ENCODE peak calls at places on chromosomes 1 and 21, in ten cellular contexts. Y, E, G, H, A, U, J, F, V and X are unnamed samples.

GRCh38 chr1:30740952-30741894 is 16.4 kb downstream of the LAPTM5 start:
- DNase-seq in E (no peak), U (no peak), H (no peak), V (no peak), J (peak), Y (no peak), G (no peak), A (no peak), F (no peak), X (no peak)

GRCh38 chr1:87718241-87718950 is 389.7 kb downstream of the LMO4 start:
- DNase-seq in E (no peak), U (no peak), J (no peak), Y (no peak), V (no peak), G (no peak), F (no peak), A (no peak), H (no peak), X (no peak)

GRCh38 chr1:69436151-69436550 is 131.6 kb upstream of the LRRC7 start:
- DNase-seq in U (no peak), G (no peak), H (no peak), V (no peak), E (no peak), J (no peak), F (no peak), Y (no peak), A (no peak), X (no peak)

GRCh38 chr21:41648591-41649031 is 118.2 kb downstream of the RIPK4 start:
- DNase-seq in A (no peak), F (peak), E (no peak), Y (no peak), V (no peak), U (no peak), H (no peak), J (peak), G (peak), X (no peak)

GRCh38 chr1:192477630-192478029 is 97.9 kb upstream of the RGS1 start:
- DNase-seq in E (no peak), U (no peak), J (peak), G (no peak), A (no peak), H (no peak), Y (no peak), V (no peak), F (peak), X (no peak)

GRCh38 chr1:55640708-55641473 is 425.7 kb upstream of the USP24 start:
- DNase-seq in J (peak), V (peak), U (peak), G (peak), F (peak), Y (no peak), A (peak), H (peak), E (peak), X (peak)

GRCh38 chr1:241235236-241235897 is 121.6 kb downstream of the RGS7 start:
- DNase-seq in E (no peak), J (peak), V (no peak), Y (no peak), H (no peak), G (no peak), F (no peak), U (no peak), A (no peak), X (no peak)

GRCh38 chr1:174408142-174408541 is 39.6 kb upstream of the GPR52 start:
- DNase-seq in A (no peak), E (no peak), J (no peak), V (no peak), G (no peak), H (no peak), Y (no peak), F (no peak), U (no peak), X (no peak)

GRCh38 chr1:31154632-31155215 is 85.0 kb downstream of the NKAIN1 start:
- DNase-seq in U (peak), Y (peak), G (peak), A (peak), J (peak), V (peak), H (peak), E (peak), F (peak), X (peak)

GRCh38 chr1:181981821-181982220 is 79.7 kb downstream of the ZNF648 start:
- DNase-seq in F (no peak), Y (no peak), H (no peak), V (no peak), G (no peak), A (no peak), U (no peak), J (no peak), E (no peak), X (no peak)

GRCh38 chr1:185208626-185209170 is 51.7 kb downstream of the SWT1 start:
- DNase-seq in U (no peak), J (no peak), E (no peak), H (no peak), A (no peak), V (no peak), F (peak), G (no peak), Y (no peak), X (no peak)

GRCh38 chr1:98098473-98098872 is 177.6 kb upstream of the DPYD start:
- DNase-seq in F (no peak), E (no peak), U (no peak), V (no peak), A (no peak), Y (no peak), H (no peak), J (no peak), G (no peak), X (no peak)

GRCh38 chr1:174740248-174740990 is 259.3 kb upstream of the CACYBP start:
- DNase-seq in A (no peak), F (peak), E (no peak), Y (no peak), G (no peak), H (no peak), V (no peak), J (no peak), U (no peak), X (no peak)

GRCh38 chr21:42669069-42669468 is 15.6 kb downstream of the PDE9A start:
- DNase-seq in J (peak), E (no peak), A (no peak), F (peak), Y (no peak), G (peak), U (no peak), H (peak), V (no peak), X (no peak)

GRCh38 chr1:161342186-161342585 is 25.5 kb downstream of the CFAP126 start:
- DNase-seq in H (no peak), A (no peak), Y (no peak), F (no peak), J (no peak), E (no peak), V (no peak), U (no peak), G (no peak), X (no peak)

GRCh38 chr1:98903261-98903660 is 101.4 kb downstream of the PLPPR5 start:
- DNase-seq in U (no peak), E (no peak), G (peak), H (no peak), Y (peak), J (no peak), F (peak), V (no peak), A (no peak), X (no peak)

GRCh38 chr1:81998165-81998564 is 197.4 kb downstream of the ADGRL2 start:
- DNase-seq in Y (no peak), A (no peak), H (no peak), J (no peak), U (no peak), G (no peak), V (no peak), E (no peak), F (peak), X (no peak)

GRCh38 chr1:145961425-145962156 is 2.8 kb downstream of the ANKRD34A start:
- DNase-seq in G (no peak), E (peak), J (peak), U (no peak), A (peak), H (peak), F (no peak), V (peak), Y (no peak), X (no peak)

DNA sequence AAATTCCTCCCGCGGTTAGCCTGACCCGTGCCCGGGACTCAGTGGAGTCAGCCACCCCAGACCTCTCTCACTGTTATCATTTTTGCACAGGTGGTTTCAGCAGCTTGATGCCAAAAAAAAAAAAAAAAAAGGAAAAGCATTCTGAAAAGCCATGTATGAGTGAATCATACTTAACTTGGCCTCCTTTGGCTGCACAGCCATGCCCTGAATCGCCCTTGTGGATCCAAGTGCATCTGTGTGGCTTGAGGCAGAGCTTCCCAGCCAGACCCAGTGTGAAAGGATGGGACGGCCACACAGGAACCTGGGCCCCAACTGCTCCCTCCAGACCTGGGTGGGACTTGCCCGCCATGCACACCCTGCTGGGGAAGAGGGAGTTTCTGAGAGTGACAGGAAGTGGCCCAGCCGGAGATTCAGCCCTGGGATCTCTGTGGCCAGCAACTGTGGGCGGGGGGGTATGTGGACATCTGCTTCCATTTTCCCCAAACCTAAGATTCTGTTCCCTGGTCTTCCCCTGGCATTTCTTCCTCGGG is 8.6 kb downstream of the YBEY start:
- DNase-seq in E (no peak), J (peak), V (no peak), G (peak), U (no peak), A (peak), F (peak), H (no peak), Y (peak), X (peak)
- H3K4me3 ChIP-seq in E (no peak), J (no peak), V (no peak), G (no peak), U (no peak), A (no peak), F (no peak), H (no peak), Y (no peak), X (no peak)

GRCh38 chr1:247173431-247173830 is 1.6 kb upstream of the ZNF124 start:
- DNase-seq in U (no peak), Y (no peak), F (no peak), H (no peak), A (no peak), G (no peak), E (no peak), J (no peak), V (no peak), X (no peak)
- H3K4me3 ChIP-seq in U (no peak), Y (no peak), F (no peak), H (no peak), A (no peak), G (no peak), E (no peak), J (no peak), V (no peak), X (no peak)

GRCh38 chr1:77905603-77906002 is 17.2 kb downstream of the NEXN start:
- DNase-seq in Y (no peak), V (no peak), J (no peak), E (no peak), A (no peak), G (no peak), H (no peak), F (no peak), U (no peak), X (no peak)

GRCh38 chr1:77906146-77906545 is 17.7 kb downstream of the NEXN start:
- DNase-seq in J (no peak), A (no peak), U (no peak), Y (no peak), G (no peak), F (no peak), V (no peak), E (no peak), H (no peak), X (no peak)

GRCh38 chr1:77906624-77907023 is 18.2 kb downstream of the NEXN start:
- DNase-seq in F (no peak), Y (no peak), G (no peak), U (no peak), J (no peak), E (no peak), A (no peak), H (no peak), V (no peak), X (no peak)

GRCh38 chr1:77899647-77900320 is 11.4 kb downstream of the NEXN start:
- DNase-seq in V (no peak), G (no peak), Y (no peak), H (no peak), F (no peak), J (no peak), E (no peak), U (no peak), A (no peak), X (peak)

DNA sequence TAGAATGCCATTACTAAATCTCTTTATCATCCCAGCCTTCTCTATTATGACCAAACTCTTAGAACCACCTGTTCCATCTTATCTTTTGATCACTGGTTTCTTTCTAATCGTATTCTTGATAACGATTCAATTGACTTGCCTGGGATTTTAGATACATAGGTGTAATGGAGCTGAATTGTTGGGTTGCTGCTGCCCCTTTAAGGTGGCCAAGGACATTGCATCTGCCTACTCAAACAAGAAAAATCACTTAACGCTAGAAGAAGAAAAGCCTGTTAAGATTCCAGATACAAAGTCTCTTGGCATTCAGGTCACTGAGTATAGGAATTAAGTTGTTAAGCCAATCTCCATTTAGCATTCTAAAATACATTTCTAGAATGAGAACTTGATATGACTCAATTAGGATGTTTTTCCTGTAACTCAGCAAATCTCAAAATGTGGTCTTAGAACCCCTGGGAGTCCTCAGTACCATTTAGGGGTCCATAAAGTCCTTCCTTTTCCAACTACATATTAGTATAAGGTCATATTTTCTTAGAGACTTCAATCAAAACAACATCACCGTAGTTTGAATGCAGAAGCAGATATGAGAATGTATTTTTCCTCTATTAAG is 12.4 kb downstream of the NEXN start:
- DNase-seq in U (no peak), Y (no peak), F (peak), V (no peak), E (peak), G (peak), J (peak), H (no peak), A (no peak), X (peak)
- H3K4me3 ChIP-seq in U (no peak), Y (no peak), F (no peak), V (peak), E (no peak), G (no peak), J (no peak), H (peak), A (peak), X (no peak)

GRCh38 chr21:34100789-34101188 is 27.4 kb downstream of the MRPS6 start:
- DNase-seq in G (peak), A (no peak), V (no peak), H (no peak), Y (no peak), E (no peak), J (no peak), U (no peak), F (peak), X (no peak)

GRCh38 chr21:34105947-34106541 is 32.7 kb downstream of the MRPS6 start:
- DNase-seq in G (no peak), Y (no peak), U (no peak), V (no peak), E (no peak), F (no peak), A (no peak), J (no peak), H (no peak), X (no peak)

GRCh38 chr21:34094949-34095348 is 21.6 kb downstream of the MRPS6 start:
- DNase-seq in F (no peak), Y (no peak), E (no peak), U (no peak), V (no peak), J (no peak), G (no peak), H (no peak), A (no peak), X (no peak)

DNA sequence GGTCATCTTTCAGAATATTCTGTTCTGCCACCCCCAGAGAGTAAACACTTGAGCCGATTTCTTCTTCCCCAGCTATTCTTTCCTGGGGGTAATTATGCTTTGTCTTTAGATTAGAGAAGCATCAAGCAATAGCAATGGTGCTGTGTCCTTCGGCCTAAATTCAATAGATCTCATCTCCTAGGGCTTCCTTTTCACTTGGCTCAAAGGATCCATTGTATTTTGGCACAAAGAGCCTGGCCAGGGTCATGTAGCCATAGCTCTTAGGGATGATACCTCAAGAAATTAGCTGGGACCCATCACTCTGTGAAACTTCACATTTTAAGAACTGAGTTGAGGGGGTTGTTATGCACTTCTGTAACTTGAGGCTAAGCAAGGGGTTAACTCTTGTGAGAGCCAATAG is 27.0 kb downstream of the MRPS6 start:
- DNase-seq in Y (no peak), V (no peak), G (no peak), E (no peak), F (no peak), A (no peak), J (no peak), H (no peak), U (no peak), X (no peak)
- H3K4me3 ChIP-seq in Y (no peak), V (no peak), G (no peak), E (no peak), F (no peak), A (no peak), J (no peak), H (no peak), U (no peak), X (no peak)

DNA sequence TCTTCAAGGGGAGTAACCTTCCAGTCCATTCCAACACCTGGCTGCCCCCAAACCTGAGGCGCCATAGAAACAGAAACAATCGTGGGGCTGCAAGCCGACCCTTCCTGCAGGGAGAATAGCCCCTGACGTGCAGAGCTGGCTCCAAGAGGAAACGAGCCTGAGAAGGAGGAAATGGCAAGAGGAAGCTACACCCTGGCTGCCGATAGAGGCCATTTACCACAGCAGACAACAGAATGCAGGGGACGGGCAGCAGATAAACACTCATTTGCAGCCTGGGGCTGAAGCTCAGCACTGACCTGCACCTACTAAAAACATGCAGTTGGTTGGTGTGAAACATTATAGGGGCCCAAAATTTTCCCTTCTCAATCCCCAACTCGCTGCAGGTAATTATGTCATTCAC is 8.7 kb upstream of the TDRD10 start:
- DNase-seq in V (peak), U (no peak), H (peak), E (peak), A (peak), Y (no peak), J (peak), F (no peak), G (no peak), X (no peak)
- H3K4me3 ChIP-seq in V (peak), U (no peak), H (no peak), E (no peak), A (peak), Y (no peak), J (no peak), F (no peak), G (no peak), X (no peak)

DNA sequence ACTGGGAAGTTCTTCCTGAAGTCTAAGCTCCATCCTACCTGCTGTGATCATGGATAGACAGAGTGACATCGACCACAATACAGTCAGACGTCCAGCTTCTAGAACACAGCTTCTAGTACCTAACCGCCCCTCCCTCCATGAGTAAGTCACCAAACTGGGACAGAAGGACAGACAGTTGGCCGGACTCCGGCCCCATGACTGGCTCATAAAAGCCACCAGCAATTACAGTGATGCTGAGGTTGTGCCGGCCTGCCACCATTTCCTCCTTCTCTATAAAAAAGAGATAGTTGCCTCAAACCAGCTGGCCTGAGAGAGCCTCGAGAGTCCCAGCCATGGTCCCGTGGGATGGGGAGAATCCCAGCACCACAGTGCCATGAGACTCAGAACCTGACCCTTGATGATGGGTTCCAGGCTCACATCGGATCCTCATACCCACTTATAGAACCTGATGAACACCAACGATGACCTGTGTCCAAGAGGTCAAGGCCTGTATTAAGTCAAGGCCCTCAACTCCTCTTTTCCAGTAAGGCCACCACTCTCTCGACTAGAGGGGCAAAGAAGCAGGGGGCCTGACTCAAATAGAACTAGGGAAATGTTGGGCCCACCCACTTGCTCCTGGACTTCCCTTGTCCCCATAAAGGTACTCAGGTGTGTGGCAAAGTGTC is 3.4 kb downstream of the MEF2D start:
- DNase-seq in F (no peak), G (no peak), J (no peak), H (peak), V (no peak), Y (no peak), E (no peak), U (no peak), A (peak), X (no peak)
- H3K4me3 ChIP-seq in F (peak), G (no peak), J (no peak), H (peak), V (peak), Y (no peak), E (peak), U (peak), A (peak), X (no peak)

DNA sequence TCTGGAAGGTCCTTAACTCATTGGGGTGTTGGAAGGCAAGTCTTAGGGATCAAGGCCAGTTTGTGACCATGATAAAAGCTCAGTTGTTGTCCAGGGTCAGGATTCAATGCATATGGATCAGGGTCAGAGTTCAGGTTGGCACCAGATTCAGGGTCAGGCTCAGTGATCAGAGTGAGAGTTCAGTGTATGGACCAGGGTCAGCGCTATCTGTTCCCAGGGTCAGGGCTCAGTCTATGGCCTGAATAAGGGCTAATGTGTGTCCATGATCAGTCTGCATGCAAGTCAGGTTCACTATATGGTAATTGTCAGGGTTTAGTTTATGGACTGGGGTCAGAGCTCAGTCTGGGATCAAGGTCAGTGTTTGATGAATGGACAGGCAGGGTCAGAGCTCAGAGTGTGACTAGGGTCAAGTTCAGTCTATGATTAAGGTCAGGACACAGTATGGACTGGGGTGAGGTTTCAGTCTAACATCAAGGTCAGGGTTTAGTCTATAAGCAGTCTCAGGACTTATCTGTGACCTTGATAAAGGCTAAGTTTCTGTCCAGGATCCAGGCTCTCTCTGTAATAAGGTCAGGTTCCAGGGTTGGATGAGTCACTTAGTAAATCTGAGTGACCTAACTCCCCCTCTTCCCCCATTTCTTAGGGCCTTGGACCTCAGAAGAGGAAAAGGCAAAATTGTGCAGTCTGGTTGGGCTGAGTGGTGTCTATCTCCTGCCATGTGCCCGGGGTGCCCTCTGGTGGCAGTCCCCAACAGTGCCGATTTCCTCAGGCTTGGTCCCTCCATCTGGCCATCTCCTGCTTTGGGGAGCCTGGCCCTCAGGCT is 23.8 kb downstream of the KNCN start:
- DNase-seq in V (peak), G (peak), H (peak), Y (no peak), F (peak), E (peak), A (peak), J (peak), U (peak), X (peak)
- H3K4me3 ChIP-seq in V (no peak), G (no peak), H (no peak), Y (no peak), F (no peak), E (no peak), A (no peak), J (no peak), U (no peak), X (no peak)